ENCODE peak calls at places on chromosomes 11 and 22, in eight cellular contexts. One of them, this sample, is unnamed.
A peak's percentile ranks its signal among the peaks of the same experiment; 100 is the strongest.

GRCh38 chr22:26894362-26894761 is 237.0 kb downstream of the MIAT start:
- DNase-seq in T47D: no peak
- DNase-seq in kidney epithelial cell: no peak
- DNase-seq in Right ventricle myocardium superior: no peak
- DNase-seq in naive thymus-derived CD8-positive, alpha-beta T cell: no peak
- DNase-seq in heart left ventricle: no peak
- DNase-seq in lower lobe of right lung: no peak
- DNase-seq in activated CD8-positive, alpha-beta memory T cell treated with anti-CD3 and anti-CD28 coated beads for 24 hours: no peak
- DNase-seq in this sample: no peak

GRCh38 chr22:44068422-44069191 is 44.5 kb downstream of the PARVB start:
- DNase-seq in naive thymus-derived CD8-positive, alpha-beta T cell: no peak
- DNase-seq in lower lobe of right lung: peak; percentile 75
- DNase-seq in Right ventricle myocardium superior: peak; percentile 65
- DNase-seq in kidney epithelial cell: no peak
- DNase-seq in T47D: no peak
- DNase-seq in activated CD8-positive, alpha-beta memory T cell treated with anti-CD3 and anti-CD28 coated beads for 24 hours: no peak
- DNase-seq in heart left ventricle: peak; percentile 39
- DNase-seq in this sample: peak; percentile 59

GRCh38 chr11:57167125-57167839 is 14.5 kb upstream of the LRRC55 start:
- DNase-seq in naive thymus-derived CD8-positive, alpha-beta T cell: no peak
- DNase-seq in kidney epithelial cell: no peak
- DNase-seq in T47D: no peak
- DNase-seq in Right ventricle myocardium superior: no peak
- DNase-seq in lower lobe of right lung: no peak
- DNase-seq in activated CD8-positive, alpha-beta memory T cell treated with anti-CD3 and anti-CD28 coated beads for 24 hours: no peak
- DNase-seq in heart left ventricle: no peak
- DNase-seq in this sample: peak; percentile 38

GRCh38 chr11:119338946-119339580 is 1.6 kb downstream of the C1QTNF5 start:
- DNase-seq in naive thymus-derived CD8-positive, alpha-beta T cell: no peak
- DNase-seq in T47D: no peak
- DNase-seq in heart left ventricle: no peak
- DNase-seq in lower lobe of right lung: peak; percentile 35
- DNase-seq in Right ventricle myocardium superior: no peak
- DNase-seq in activated CD8-positive, alpha-beta memory T cell treated with anti-CD3 and anti-CD28 coated beads for 24 hours: no peak
- DNase-seq in kidney epithelial cell: no peak
- DNase-seq in this sample: no peak

GRCh38 chr11:16609769-16610168 is 128.7 kb upstream of the C11orf58 start:
- DNase-seq in heart left ventricle: no peak
- DNase-seq in lower lobe of right lung: no peak
- DNase-seq in activated CD8-positive, alpha-beta memory T cell treated with anti-CD3 and anti-CD28 coated beads for 24 hours: no peak
- DNase-seq in Right ventricle myocardium superior: no peak
- DNase-seq in kidney epithelial cell: no peak
- DNase-seq in naive thymus-derived CD8-positive, alpha-beta T cell: no peak
- DNase-seq in T47D: no peak
- DNase-seq in this sample: no peak

GRCh38 chr22:44664149-44664548 is 37.9 kb upstream of the PRR5 start:
- DNase-seq in lower lobe of right lung: peak; percentile 63
- DNase-seq in heart left ventricle: peak; percentile 72
- DNase-seq in Right ventricle myocardium superior: peak; percentile 81
- DNase-seq in activated CD8-positive, alpha-beta memory T cell treated with anti-CD3 and anti-CD28 coated beads for 24 hours: peak; percentile 79
- DNase-seq in T47D: no peak
- DNase-seq in kidney epithelial cell: no peak
- DNase-seq in naive thymus-derived CD8-positive, alpha-beta T cell: no peak
- DNase-seq in this sample: peak; percentile 82

GRCh38 chr11:69141742-69142141 is 14.0 kb upstream of the SMIM38 start:
- DNase-seq in heart left ventricle: no peak
- DNase-seq in kidney epithelial cell: no peak
- DNase-seq in T47D: no peak
- DNase-seq in activated CD8-positive, alpha-beta memory T cell treated with anti-CD3 and anti-CD28 coated beads for 24 hours: no peak
- DNase-seq in Right ventricle myocardium superior: no peak
- DNase-seq in naive thymus-derived CD8-positive, alpha-beta T cell: no peak
- DNase-seq in lower lobe of right lung: no peak
- DNase-seq in this sample: peak; percentile 50

GRCh38 chr11:18063131-18063530 is 17.1 kb upstream of the TPH1 start:
- DNase-seq in heart left ventricle: no peak
- DNase-seq in kidney epithelial cell: no peak
- DNase-seq in lower lobe of right lung: no peak
- DNase-seq in T47D: peak; percentile 78
- DNase-seq in Right ventricle myocardium superior: no peak
- DNase-seq in activated CD8-positive, alpha-beta memory T cell treated with anti-CD3 and anti-CD28 coated beads for 24 hours: no peak
- DNase-seq in naive thymus-derived CD8-positive, alpha-beta T cell: no peak
- DNase-seq in this sample: no peak